ENCODE peak calls at places on chromosomes 11 and 22, in seven cellular contexts. V, B, P, L, N, R and Y are unnamed samples.

GRCh38 chr11:78742430-78742829 is 167.8 kb upstream of the NARS2 start:
- DNase-seq in V (no peak), B (no peak), P (peak), L (no peak), N (no peak), R (no peak), Y (no peak)

GRCh38 chr11:58807358-58807757 is 37.1 kb downstream of the GLYATL2 start:
- DNase-seq in V (no peak), B (no peak), P (no peak), L (no peak), N (no peak), R (no peak), Y (no peak)

GRCh38 chr11:1197431-1197885 is 25.4 kb upstream of the MUC5B start:
- DNase-seq in V (no peak), B (no peak), P (no peak), L (no peak), N (no peak), R (no peak), Y (no peak)

GRCh38 chr22:29306830-29307657 is 594 bp downstream of the GAS2L1 start:
- DNase-seq in V (no peak), B (peak), P (peak), L (peak), N (no peak), R (peak), Y (peak)

GRCh38 chr22:36328635-36329216 is 59.0 kb downstream of the MYH9 start:
- DNase-seq in V (no peak), B (no peak), P (no peak), L (peak), N (no peak), R (no peak), Y (peak)

GRCh38 chr11:32136654-32137053 is 45.8 kb downstream of the RCN1 start:
- DNase-seq in V (no peak), B (no peak), P (no peak), L (no peak), N (no peak), R (no peak), Y (no peak)

GRCh38 chr11:76310832-76311231 is 70.1 kb downstream of the THAP12 start:
- DNase-seq in V (no peak), B (no peak), P (no peak), L (no peak), N (no peak), R (no peak), Y (no peak)

GRCh38 chr22:39530136-39530535 is 2.4 kb downstream of the RPS19BP1 start:
- DNase-seq in V (no peak), B (no peak), P (no peak), L (no peak), N (no peak), R (no peak), Y (no peak)

GRCh38 chr11:12377106-12377823 is at the start of gene PARVA:
- DNase-seq in V (no peak), B (peak), P (peak), L (peak), N (no peak), R (peak), Y (no peak)

GRCh38 chr11:81039916-81040530 is 1599.2 kb upstream of the TENM4 start:
- DNase-seq in V (no peak), B (no peak), P (no peak), L (no peak), N (no peak), R (no peak), Y (no peak)

GRCh38 chr11:135006800-135007199 is 594.8 kb upstream of the B3GAT1 start:
- DNase-seq in V (no peak), B (no peak), P (no peak), L (no peak), N (no peak), R (no peak), Y (no peak)

GRCh38 chr11:70073881-70074371 is 4.2 kb upstream of the ANO1 start:
- DNase-seq in V (no peak), B (no peak), P (no peak), L (no peak), N (no peak), R (peak), Y (no peak)

GRCh38 chr11:132471491-132471890 is 1060.8 kb downstream of the OPCML start:
- DNase-seq in V (no peak), B (no peak), P (no peak), L (no peak), N (no peak), R (no peak), Y (no peak)

GRCh38 chr11:119711476-119711875 is 17.5 kb downstream of the NECTIN1 start:
- DNase-seq in V (no peak), B (no peak), P (no peak), L (no peak), N (no peak), R (no peak), Y (no peak)

GRCh38 chr11:111612211-111612610 is 10.0 kb downstream of the SIK2 start:
- DNase-seq in V (no peak), B (no peak), P (no peak), L (no peak), N (no peak), R (no peak), Y (no peak)

GRCh38 chr22:18947905-18948304 is 11.8 kb upstream of the PRODH start:
- DNase-seq in V (no peak), B (peak), P (no peak), L (no peak), N (no peak), R (no peak), Y (no peak)

GRCh38 chr22:17077255-17077654 is 7.5 kb upstream of the IL17RA start:
- DNase-seq in V (no peak), B (no peak), P (no peak), L (peak), N (no peak), R (no peak), Y (no peak)

GRCh38 chr22:42814215-42814614 is 42.9 kb downstream of the ARFGAP3 start:
- DNase-seq in V (no peak), B (no peak), P (no peak), L (no peak), N (no peak), R (no peak), Y (no peak)

GRCh38 chr22:19951351-19951750 is 9.7 kb upstream of the TXNRD2 start:
- DNase-seq in V (no peak), B (no peak), P (no peak), L (no peak), N (no peak), R (no peak), Y (no peak)

GRCh38 chr22:37561209-37562048 is 1.1 kb downstream of the CDC42EP1 start:
- DNase-seq in V (peak), B (peak), P (peak), L (peak), N (peak), R (peak), Y (peak)

GRCh38 chr11:118998388-118998717 is 415 bp downstream of the CENATAC start:
- DNase-seq in V (no peak), B (no peak), P (no peak), L (no peak), N (no peak), R (peak), Y (no peak)

GRCh38 chr22:42010778-42011177 is 12.2 kb downstream of the WBP2NL start:
- DNase-seq in V (no peak), B (no peak), P (no peak), L (no peak), N (no peak), R (no peak), Y (no peak)

GRCh38 chr11:68993546-68993945 is 12.8 kb upstream of the MRGPRD start:
- DNase-seq in V (no peak), B (no peak), P (no peak), L (peak), N (no peak), R (no peak), Y (no peak)

GRCh38 chr11:67611165-67611564 is 4.4 kb downstream of the NDUFV1 start:
- DNase-seq in V (no peak), B (no peak), P (no peak), L (no peak), N (no peak), R (no peak), Y (no peak)

GRCh38 chr11:85299247-85299646 is 327.9 kb downstream of the DLG2 start:
- DNase-seq in V (no peak), B (peak), P (no peak), L (peak), N (no peak), R (peak), Y (no peak)

GRCh38 chr11:2929880-2930704 is 872 bp upstream of the PHLDA2 start:
- DNase-seq in V (no peak), B (peak), P (no peak), L (peak), N (no peak), R (peak), Y (peak)

GRCh38 chr11:62353841-62354240 is 16.6 kb downstream of the ASRGL1 start:
- DNase-seq in V (no peak), B (no peak), P (no peak), L (no peak), N (no peak), R (no peak), Y (no peak)

GRCh38 chr22:49305215-49305965 is 522.3 kb downstream of the BRD1 start:
- DNase-seq in V (peak), B (peak), P (peak), L (no peak), N (peak), R (peak), Y (peak)

GRCh38 chr11:5275369-5276110 is 5.8 kb upstream of the HBE1 start:
- DNase-seq in V (no peak), B (no peak), P (no peak), L (no peak), N (no peak), R (no peak), Y (no peak)

GRCh38 chr11:13289081-13289480 is 11.5 kb downstream of the BMAL1 start:
- DNase-seq in V (no peak), B (peak), P (no peak), L (no peak), N (no peak), R (peak), Y (no peak)

GRCh38 chr11:60764879-60765278 is 8.2 kb downstream of the MS4A15 start:
- DNase-seq in V (no peak), B (no peak), P (no peak), L (peak), N (no peak), R (peak), Y (no peak)

GRCh38 chr22:47173535-47174021 is 411.1 kb downstream of the TBC1D22A start:
- DNase-seq in V (no peak), B (no peak), P (no peak), L (no peak), N (no peak), R (no peak), Y (no peak)

GRCh38 chr11:17333799-17334586 is 17.6 kb upstream of the NCR3LG1 start:
- DNase-seq in V (no peak), B (no peak), P (no peak), L (no peak), N (no peak), R (no peak), Y (no peak)

GRCh38 chr11:2688381-2689231 is 11.2 kb downstream of the KCNQ1OT1 start:
- DNase-seq in V (no peak), B (no peak), P (no peak), L (no peak), N (no peak), R (no peak), Y (no peak)

GRCh38 chr22:29892315-29892714 is 9.3 kb downstream of the MTMR3 start:
- DNase-seq in V (no peak), B (no peak), P (no peak), L (no peak), N (no peak), R (no peak), Y (no peak)

GRCh38 chr11:105577645-105578044 is 32.2 kb upstream of the GRIA4 start:
- DNase-seq in V (no peak), B (no peak), P (no peak), L (no peak), N (no peak), R (no peak), Y (no peak)

GRCh38 chr11:66011785-66012303 is at the start of gene CST6:
- DNase-seq in V (no peak), B (no peak), P (no peak), L (no peak), N (no peak), R (peak), Y (no peak)

GRCh38 chr22:39449708-39450107 is 7.1 kb upstream of the MGAT3 start:
- DNase-seq in V (no peak), B (no peak), P (no peak), L (no peak), N (no peak), R (no peak), Y (no peak)

GRCh38 chr11:115117931-115118479 is 386.2 kb downstream of the CADM1 start:
- DNase-seq in V (no peak), B (no peak), P (no peak), L (no peak), N (no peak), R (no peak), Y (no peak)

GRCh38 chr11:127362754-127363153 is 362.2 kb upstream of the KIRREL3 start:
- DNase-seq in V (no peak), B (no peak), P (no peak), L (no peak), N (no peak), R (no peak), Y (no peak)